ENCODE peak calls at places on chromosomes 16 and 17, in nine cellular contexts. B is stimulated activated CD8-positive, alpha-beta memory T cell treated with anti-CD3 and anti-CD28 coated beads, Interleukin-4, amount 100 ng/mL, for 24 hours; J is NCI-H82; C is HFF-Myc; G is H1; X is fibroblast of mammary gland; U is mucosa of gallbladder; H is SW480; E is A172. S is an unnamed sample.

GRCh38 chr16:75805946-75806345 is 79.7 kb upstream of the CPHXL start:
- DNase-seq in B (no peak), J (peak), C (no peak), G (no peak), X (no peak), U (no peak), H (no peak), E (no peak), S (peak)

GRCh38 chr16:89562027-89562599 is 1.6 kb downstream of the RPL13 start:
- DNase-seq in B (no peak), J (no peak), C (no peak), G (no peak), X (peak), U (no peak), H (no peak), E (no peak), S (no peak)

GRCh38 chr17:76994237-76994637 is 126.0 kb downstream of the MGAT5B start:
- DNase-seq in B (no peak), J (no peak), C (no peak), G (no peak), X (no peak), U (no peak), H (peak), E (peak), S (no peak)

GRCh38 chr16:50360779-50361178 is 8.0 kb downstream of the BRD7 start:
- DNase-seq in B (no peak), J (peak), C (no peak), G (no peak), X (peak), U (no peak), H (no peak), E (no peak), S (no peak)

GRCh38 chr17:31085563-31085962 is 9.2 kb upstream of the NF1 start:
- DNase-seq in B (no peak), J (no peak), C (no peak), G (no peak), X (peak), U (no peak), H (no peak), E (no peak), S (no peak)

GRCh38 chr17:36675250-36675649 is 73.9 kb downstream of the MRM1 start:
- DNase-seq in B (no peak), J (no peak), C (no peak), G (no peak), X (no peak), U (no peak), H (no peak), E (no peak), S (no peak)

GRCh38 chr16:84555418-84556196 is 51.1 kb upstream of the MEAK7 start:
- DNase-seq in B (no peak), J (peak), C (no peak), G (no peak), X (no peak), U (no peak), H (no peak), E (no peak), S (no peak)

GRCh38 chr17:81200695-81201580 is 21.8 kb downstream of the CEP131 start:
- DNase-seq in B (no peak), J (peak), C (peak), G (no peak), X (peak), U (peak), H (peak), E (peak), S (peak)

GRCh38 chr16:30914849-30915248 is 8.5 kb upstream of the FBXL19 start:
- DNase-seq in B (no peak), J (no peak), C (no peak), G (no peak), X (no peak), U (no peak), H (no peak), E (no peak), S (no peak)

GRCh38 chr17:57607553-57608120 is 137.5 kb downstream of the CCDC182 start:
- DNase-seq in B (no peak), J (no peak), C (no peak), G (no peak), X (peak), U (no peak), H (peak), E (peak), S (no peak)

GRCh38 chr16:53629151-53629550 is 74.5 kb downstream of the RPGRIP1L start:
- DNase-seq in B (no peak), J (no peak), C (no peak), G (no peak), X (no peak), U (no peak), H (no peak), E (no peak), S (no peak)